ENCODE peak calls at places on chromosome 6, in seven cellular contexts. G is SK-N-SH; P is lung; K is PC-9; E is IMR-90; Q is nephron progenitor cell; S is CD4-positive, alpha-beta T cell. D is an unnamed sample.

GRCh38 chr6:109260126-109260525 is 122.1 kb downstream of the CD164 start:
- DNase-seq in G (no peak), P (no peak), K (no peak), E (peak), Q (no peak), S (no peak), D (no peak)

GRCh38 chr6:49570474-49571079 is 20.1 kb downstream of the C6orf141 start:
- DNase-seq in G (no peak), P (no peak), K (peak), E (peak), Q (no peak), S (no peak), D (no peak)

GRCh38 chr6:17258763-17259162 is 22.4 kb upstream of the RBM24 start:
- DNase-seq in G (peak), P (no peak), K (no peak), E (no peak), Q (no peak), S (no peak), D (no peak)

GRCh38 chr6:474454-475185 is 83.1 kb downstream of the IRF4 start:
- DNase-seq in G (peak), P (no peak), K (no peak), E (no peak), Q (no peak), S (peak), D (no peak)

GRCh38 chr6:119614138-119614537 is 264.6 kb upstream of the MAN1A1 start:
- DNase-seq in G (no peak), P (no peak), K (no peak), E (no peak), Q (no peak), S (no peak), D (no peak)

GRCh38 chr6:52362443-52363221 is 681 bp downstream of the PAQR8 start:
- DNase-seq in G (peak), P (peak), K (no peak), E (no peak), Q (peak), S (peak), D (no peak)

GRCh38 chr6:163688971-163689370 is 274.5 kb downstream of the QKI start:
- DNase-seq in G (peak), P (no peak), K (no peak), E (peak), Q (no peak), S (no peak), D (no peak)

GRCh38 chr6:157266274-157267101 is 56.8 kb downstream of the TMEM242 start:
- DNase-seq in G (no peak), P (no peak), K (peak), E (no peak), Q (no peak), S (no peak), D (no peak)

GRCh38 chr6:9405825-9406224 is 970.5 kb upstream of the SLC35B3 start:
- DNase-seq in G (no peak), P (no peak), K (peak), E (no peak), Q (no peak), S (no peak), D (no peak)

GRCh38 chr6:124669713-124670480 is 292.3 kb upstream of the RNF217 start:
- DNase-seq in G (no peak), P (no peak), K (no peak), E (no peak), Q (no peak), S (no peak), D (no peak)

GRCh38 chr6:13427838-13428527 is 59.4 kb downstream of the GFOD1 start:
- DNase-seq in G (no peak), P (no peak), K (no peak), E (no peak), Q (peak), S (peak), D (no peak)

GRCh38 chr6:10531513-10531912 is 10.4 kb downstream of the GCNT2 start:
- DNase-seq in G (no peak), P (no peak), K (no peak), E (no peak), Q (no peak), S (no peak), D (no peak)

GRCh38 chr6:50123686-50124085 is 74.0 kb upstream of the DEFB112 start:
- DNase-seq in G (no peak), P (no peak), K (no peak), E (no peak), Q (no peak), S (no peak), D (no peak)

GRCh38 chr6:97151611-97152010 is 131.4 kb downstream of the MMS22L start:
- DNase-seq in G (no peak), P (no peak), K (no peak), E (no peak), Q (no peak), S (no peak), D (no peak)

DNA sequence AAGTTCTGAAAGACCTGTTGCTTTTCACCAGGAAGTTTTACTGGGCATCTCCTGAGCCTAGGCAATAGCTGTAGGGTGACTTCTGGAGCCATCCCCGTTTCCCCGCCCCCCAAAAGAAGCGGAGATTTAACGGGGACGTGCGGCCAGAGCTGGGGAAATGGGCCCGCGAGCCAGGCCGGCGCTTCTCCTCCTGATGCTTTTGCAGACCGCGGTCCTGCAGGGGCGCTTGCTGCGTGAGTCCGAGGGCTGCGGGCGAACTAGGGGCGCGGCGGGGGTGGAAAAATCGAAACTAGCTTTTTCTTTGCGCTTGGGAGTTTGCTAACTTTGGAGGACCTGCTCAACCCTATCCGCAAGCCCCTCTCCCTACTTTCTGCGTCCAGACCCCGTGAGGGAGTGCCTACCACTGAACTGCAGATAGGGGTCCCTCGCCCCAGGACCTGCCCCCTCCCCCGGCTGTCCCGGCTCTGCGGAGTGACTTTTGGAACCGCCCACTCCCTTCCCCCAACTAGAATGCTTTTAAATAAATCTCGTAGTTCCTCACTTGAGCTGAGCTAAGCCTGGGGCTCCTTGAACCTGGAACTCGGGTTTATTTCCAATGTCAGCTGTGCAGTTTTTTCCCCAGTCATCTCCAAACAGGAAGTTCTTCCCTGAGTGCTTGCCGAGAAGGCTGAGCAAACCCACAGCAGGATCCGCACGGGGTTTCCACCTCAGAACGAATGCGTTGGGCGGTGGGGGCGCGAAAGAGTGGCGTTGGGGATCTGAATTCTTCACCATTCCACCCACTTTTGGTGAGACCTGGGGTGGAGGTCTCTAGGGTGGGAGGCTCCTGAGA is at the start of gene HFE:
- DNase-seq in G (no peak), P (peak), K (peak), E (peak), Q (peak), S (peak), D (no peak)
- TF ChIP-seq CTCF in G (no peak), P (no peak), K (no peak), E (no peak), Q (no peak), S (no peak), D (peak)

DNA sequence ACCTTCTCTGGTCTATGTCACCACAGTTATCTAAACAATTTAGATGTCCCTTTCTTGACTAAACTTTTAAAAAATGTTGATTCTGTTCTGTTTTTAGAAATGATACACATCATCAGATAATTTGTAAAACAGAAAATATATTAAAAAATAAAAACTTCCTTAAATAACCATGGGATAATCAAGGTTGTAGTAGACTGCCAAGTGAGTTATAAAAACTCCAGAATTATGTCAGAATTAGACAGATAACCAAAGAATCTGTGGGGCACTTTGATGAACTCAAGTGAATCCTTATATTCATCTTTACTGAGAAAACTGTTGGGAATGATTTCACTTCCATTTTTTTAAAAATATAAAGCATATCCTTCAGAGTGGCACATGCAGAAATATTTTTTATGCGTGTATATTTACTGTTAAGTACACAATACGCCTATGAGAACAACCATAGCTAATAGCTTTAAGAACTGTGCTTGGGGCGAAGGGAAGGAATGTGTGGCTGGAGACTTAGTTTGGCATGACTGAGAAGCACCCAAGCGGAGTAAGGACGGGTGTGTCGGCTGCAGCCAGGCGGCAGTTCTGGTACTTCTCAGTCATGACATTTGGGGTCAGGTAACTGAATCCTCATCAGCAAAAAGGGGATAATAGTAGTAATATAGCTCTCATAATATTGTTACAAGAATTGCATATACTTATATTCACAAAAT is 604.7 kb upstream of the CITED2 start:
- DNase-seq in G (no peak), P (no peak), K (no peak), E (no peak), Q (peak), S (no peak), D (no peak)
- TF ChIP-seq CTCF in G (no peak), P (no peak), K (no peak), E (no peak), Q (no peak), S (no peak), D (no peak)

DNA sequence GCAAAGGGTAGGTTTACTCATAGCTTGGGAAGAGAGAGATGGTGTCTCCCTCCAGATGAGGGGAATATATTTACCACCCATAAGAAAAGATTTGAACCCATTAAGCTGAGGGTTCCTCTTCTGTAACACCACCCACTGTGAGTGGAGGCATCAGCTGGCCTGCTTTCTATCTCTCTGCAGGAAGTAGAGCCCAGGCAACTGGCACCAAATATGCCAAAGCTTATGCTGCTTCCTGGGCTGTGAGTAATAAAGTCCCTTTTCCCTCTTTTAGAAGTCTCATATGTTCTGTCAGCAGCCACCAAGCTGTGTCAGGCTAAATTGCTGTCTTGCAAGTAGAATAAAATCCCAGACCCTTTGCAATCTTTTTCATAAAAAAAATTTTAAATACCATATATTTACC is 241.4 kb downstream of the LAMA2 start:
- DNase-seq in G (no peak), P (no peak), K (no peak), E (no peak), Q (no peak), S (no peak), D (no peak)
- TF ChIP-seq CTCF in G (no peak), P (no peak), K (no peak), E (no peak), Q (no peak), S (no peak), D (no peak)

GRCh38 chr6:116099036-116099435 is 1.6 kb upstream of the NT5DC1 start:
- DNase-seq in G (no peak), P (no peak), K (no peak), E (no peak), Q (no peak), S (no peak), D (no peak)

GRCh38 chr6:116090251-116090650 is 10.4 kb upstream of the NT5DC1 start:
- DNase-seq in G (no peak), P (no peak), K (no peak), E (no peak), Q (no peak), S (no peak), D (no peak)

GRCh38 chr6:116096979-116097816 is 3.5 kb upstream of the NT5DC1 start:
- DNase-seq in G (peak), P (no peak), K (no peak), E (peak), Q (no peak), S (no peak), D (no peak)

GRCh38 chr6:116088946-116089345 is 11.7 kb upstream of the NT5DC1 start:
- DNase-seq in G (no peak), P (no peak), K (no peak), E (peak), Q (no peak), S (no peak), D (no peak)

DNA sequence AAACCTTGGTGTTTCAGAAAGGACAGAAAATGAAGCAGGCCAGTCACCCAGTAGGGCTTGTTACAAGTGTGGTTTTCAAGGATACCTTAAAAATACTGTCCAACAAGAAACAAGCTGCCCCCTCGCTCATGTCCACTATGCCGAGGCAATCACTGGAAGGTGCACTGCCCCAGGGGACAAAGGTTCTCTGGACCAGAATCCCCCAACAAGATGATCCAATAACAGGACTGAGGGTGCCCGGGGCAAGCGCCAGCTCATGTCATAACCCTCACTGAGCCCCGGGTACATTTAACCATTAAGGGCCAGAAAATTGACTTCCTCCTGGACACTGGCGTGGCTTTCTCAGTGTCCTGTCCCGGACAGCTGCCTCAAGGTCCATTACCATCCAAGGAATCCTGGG is 6.6 kb upstream of the NT5DC1 start:
- DNase-seq in G (no peak), P (no peak), K (no peak), E (no peak), Q (no peak), S (no peak), D (no peak)
- TF ChIP-seq CTCF in G (no peak), P (no peak), K (no peak), E (no peak), Q (no peak), S (no peak), D (no peak)

GRCh38 chr6:67112120-67112519 is 1405.1 kb upstream of the EYS start:
- DNase-seq in G (no peak), P (no peak), K (no peak), E (no peak), Q (no peak), S (no peak), D (no peak)
- TF ChIP-seq CTCF in G (no peak), P (no peak), K (no peak), E (no peak), Q (no peak), S (no peak), D (no peak)

GRCh38 chr6:27250277-27250954 is 2.9 kb downstream of the PRSS16 start:
- DNase-seq in G (peak), P (peak), K (no peak), E (no peak), Q (no peak), S (no peak), D (no peak)

GRCh38 chr6:27248783-27249182 is 1.3 kb downstream of the PRSS16 start:
- DNase-seq in G (no peak), P (no peak), K (no peak), E (no peak), Q (no peak), S (no peak), D (no peak)

GRCh38 chr6:27254566-27254965 is 7.1 kb downstream of the PRSS16 start:
- DNase-seq in G (no peak), P (no peak), K (no peak), E (no peak), Q (no peak), S (no peak), D (no peak)

GRCh38 chr6:27250955-27251671 is 3.6 kb downstream of the PRSS16 start:
- DNase-seq in G (peak), P (peak), K (peak), E (no peak), Q (peak), S (peak), D (no peak)

DNA sequence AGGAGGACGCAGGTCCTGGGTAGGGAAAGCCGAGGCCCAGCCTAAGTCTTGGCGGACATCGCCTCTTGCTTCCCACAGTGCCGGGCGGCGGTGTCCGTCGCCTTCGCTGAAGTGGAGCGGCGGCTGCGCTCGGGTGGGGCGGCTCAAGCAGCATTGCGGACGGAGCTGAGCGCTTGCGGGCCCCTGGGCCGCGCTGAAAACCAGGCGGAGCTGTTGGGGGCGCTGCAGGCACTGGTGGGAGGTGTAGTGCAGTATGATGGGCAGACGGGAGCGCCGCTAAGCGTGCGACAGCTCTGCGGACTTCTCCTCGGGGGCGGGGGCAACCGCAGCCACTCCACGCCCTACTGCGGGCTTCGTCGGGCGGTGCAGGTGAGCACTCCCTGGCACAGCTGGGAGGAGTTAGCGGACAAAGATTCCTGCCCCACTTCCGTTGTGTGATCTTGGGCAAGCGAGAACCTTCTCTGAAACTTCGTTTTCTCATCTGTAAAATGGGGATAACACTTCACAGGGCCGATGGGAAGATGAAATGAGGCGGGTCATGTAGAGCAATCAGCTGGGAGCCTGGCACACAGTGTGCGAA is 4.3 kb downstream of the PRSS16 start:
- DNase-seq in G (peak), P (peak), K (peak), E (peak), Q (peak), S (peak), D (no peak)
- TF ChIP-seq CTCF in G (peak), P (peak), K (peak), E (peak), Q (peak), S (peak), D (peak)

GRCh38 chr6:105644073-105644489 is 241.2 kb upstream of the PREP start:
- DNase-seq in G (no peak), P (no peak), K (peak), E (no peak), Q (no peak), S (no peak), D (no peak)
- TF ChIP-seq CTCF in G (peak), P (no peak), K (no peak), E (no peak), Q (no peak), S (no peak), D (no peak)